ENCODE peak calls at places on chromosome 10, in five cellular contexts. W is testis, Q is ovary, I is SJSA1, P is right lobe of liver. M is an unnamed sample.

GRCh38 chr10:49608166-49608758 is 1.8 kb upstream of the SLC18A3 start:
- DNase-seq in Q (no peak), P (no peak), W (no peak), I (no peak), M (peak)

GRCh38 chr10:31188792-31189406 is 130.1 kb upstream of the ZEB1 start:
- DNase-seq in I (no peak), W (no peak), P (no peak), Q (no peak), M (no peak)

GRCh38 chr10:43292745-43293676 is 26.1 kb upstream of the RASGEF1A start:
- DNase-seq in Q (peak), I (no peak), W (peak), P (peak), M (peak)

GRCh38 chr10:131318791-131319190 is 7.3 kb upstream of the TCERG1L start:
- DNase-seq in Q (no peak), W (no peak), I (no peak), P (no peak), M (no peak)

GRCh38 chr10:19749185-19749729 is 67.0 kb upstream of the PLXDC2 start:
- DNase-seq in I (peak), P (no peak), Q (no peak), W (no peak), M (no peak)

GRCh38 chr10:16809074-16809718 is 8.0 kb downstream of the RSU1 start:
- DNase-seq in Q (no peak), W (peak), P (no peak), I (no peak), M (peak)

GRCh38 chr10:60606343-60607080 is 171.8 kb upstream of the CDK1 start:
- DNase-seq in P (no peak), W (no peak), Q (no peak), I (no peak), M (no peak)

GRCh38 chr10:112874982-112875381 is 75.1 kb upstream of the TCF7L2 start:
- DNase-seq in I (no peak), Q (no peak), P (no peak), W (no peak), M (no peak)

GRCh38 chr10:70602665-70603438 is at the start of gene PRF1:
- DNase-seq in I (no peak), P (no peak), W (no peak), Q (no peak), M (peak)

GRCh38 chr10:87053121-87053520 is 33.0 kb downstream of the FAM25A start:
- DNase-seq in I (no peak), W (peak), Q (no peak), P (peak), M (no peak)

GRCh38 chr10:129078322-129078721 is 388.7 kb upstream of the MGMT start:
- DNase-seq in W (no peak), I (peak), Q (no peak), P (no peak), M (no peak)

GRCh38 chr10:4607681-4608080 is 218.3 kb upstream of the AKR1E2 start:
- DNase-seq in I (no peak), P (no peak), W (no peak), Q (no peak), M (no peak)

GRCh38 chr10:15335500-15335899 is 35.6 kb downstream of the FAM171A1 start:
- DNase-seq in I (no peak), Q (no peak), W (no peak), P (no peak), M (no peak)

GRCh38 chr10:97463363-97464132 is 17.6 kb downstream of the ZDHHC16 start:
- DNase-seq in W (peak), Q (no peak), P (peak), I (no peak), M (peak)

GRCh38 chr10:47176206-47176902 is 123.6 kb upstream of the GDF10 start:
- DNase-seq in P (no peak), W (no peak), I (no peak), Q (no peak), M (peak)

GRCh38 chr10:62618576-62619408 is 185.7 kb upstream of the ADO start:
- DNase-seq in P (no peak), W (no peak), Q (no peak), I (no peak), M (no peak)

GRCh38 chr10:5564537-5565204 is 39.9 kb downstream of the CALML3 start:
- DNase-seq in W (no peak), Q (peak), P (peak), I (no peak), M (peak)

DNA sequence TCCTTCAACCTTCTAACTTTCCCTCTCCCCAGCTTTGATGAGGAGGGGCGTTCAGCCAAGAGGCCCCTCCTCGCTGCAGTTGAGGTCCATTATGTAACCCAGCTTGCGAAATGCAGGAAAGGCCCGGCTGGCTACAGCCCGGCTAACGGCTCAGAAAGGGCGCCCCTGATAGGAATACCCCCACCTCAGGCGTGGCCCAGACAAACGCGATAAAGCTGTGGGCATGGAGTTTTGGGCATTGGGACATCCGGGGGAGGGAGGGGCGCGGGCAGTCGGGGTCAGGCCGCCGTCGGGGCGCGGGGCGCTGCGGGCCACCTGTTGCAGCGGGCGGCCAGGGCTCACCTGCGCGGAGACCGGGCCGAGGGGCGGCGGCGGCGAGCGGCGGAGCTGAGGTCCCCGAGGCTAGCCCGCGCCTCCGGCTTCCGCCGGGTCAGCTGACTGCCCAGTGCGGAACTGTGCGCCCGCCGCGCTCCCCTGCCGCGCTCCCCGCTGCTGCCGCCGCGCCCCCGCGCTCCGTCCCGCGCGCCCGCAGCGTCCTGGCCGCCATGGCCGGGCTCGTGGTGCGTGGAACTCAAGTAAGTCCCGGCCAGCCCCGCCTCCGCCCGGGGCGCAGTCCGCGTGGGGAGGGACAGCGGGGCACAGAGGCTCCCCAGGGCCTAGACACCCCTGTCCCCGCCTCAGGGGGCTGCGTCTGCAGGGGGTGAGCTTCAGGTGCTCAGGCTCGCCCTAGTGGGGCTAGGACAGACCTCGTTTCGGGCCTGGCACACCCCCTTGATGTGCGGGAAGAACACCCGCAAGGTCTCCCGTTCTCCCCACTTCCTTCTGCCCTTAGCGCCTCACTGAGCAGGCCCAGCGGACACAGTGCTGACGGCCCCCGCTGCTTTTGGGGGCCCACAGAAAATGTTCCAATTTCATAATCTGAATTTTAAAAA is at the start of gene LRMDA:
- DNase-seq in Q (peak), P (peak), W (peak), I (no peak), M (peak)
- H3K4me3 ChIP-seq in Q (peak), P (peak), W (peak), I (peak), M (no peak)

GRCh38 chr10:117160567-117160966 is 22.5 kb upstream of the VAX1 start:
- DNase-seq in Q (no peak), P (no peak), W (no peak), I (no peak), M (peak)

GRCh38 chr10:117161386-117162033 is 23.4 kb upstream of the VAX1 start:
- DNase-seq in I (no peak), P (no peak), Q (no peak), W (no peak), M (no peak)

GRCh38 chr10:117163061-117163953 is 25.2 kb upstream of the VAX1 start:
- DNase-seq in Q (no peak), P (no peak), W (no peak), I (no peak), M (peak)

GRCh38 chr10:117163954-117164292 is 25.9 kb upstream of the VAX1 start:
- DNase-seq in P (no peak), I (no peak), Q (no peak), W (no peak), M (no peak)

DNA sequence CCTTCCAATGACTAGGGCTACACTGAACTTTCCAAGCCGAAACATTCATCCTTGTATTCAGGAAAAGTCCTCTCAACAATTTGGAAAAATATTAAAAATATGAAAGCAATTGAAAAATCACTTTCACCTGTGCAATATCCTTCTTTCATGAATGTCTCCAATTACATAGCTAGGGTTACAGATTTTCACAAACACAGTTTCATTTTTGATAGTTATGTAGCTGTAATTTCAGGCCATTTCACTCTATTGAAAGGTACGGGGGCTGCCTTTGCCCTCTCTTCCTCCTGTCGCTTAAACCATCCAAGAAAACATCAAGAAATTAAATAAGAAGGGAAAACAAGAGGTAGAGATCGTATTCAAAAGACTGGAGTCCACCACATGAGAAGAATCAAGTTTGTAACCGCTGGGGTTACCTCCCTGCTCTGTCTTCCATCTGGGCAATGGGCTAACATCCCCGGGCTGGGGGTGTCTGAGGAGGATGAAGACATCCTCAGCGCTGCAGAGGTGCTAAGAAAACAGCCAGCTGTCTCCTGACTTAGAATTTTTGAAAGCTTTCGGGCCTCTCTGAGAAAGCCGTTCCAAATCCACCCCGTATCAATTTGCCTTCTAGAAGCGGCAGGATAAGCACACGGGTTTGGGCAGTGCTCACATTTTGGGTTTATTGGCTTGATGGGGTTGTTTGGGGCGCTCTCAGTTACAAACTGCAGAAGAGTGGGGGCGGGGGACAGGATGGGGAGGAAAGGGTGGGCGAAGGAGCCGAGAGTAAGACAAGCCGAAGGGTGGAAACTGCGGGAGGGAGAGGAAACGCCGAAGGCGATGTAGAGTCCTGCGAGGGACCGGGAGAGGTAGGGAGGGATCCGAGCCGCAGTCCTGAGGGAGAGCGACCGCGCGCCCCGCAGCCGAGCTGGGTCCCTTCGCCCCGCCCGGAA is 24.3 kb upstream of the VAX1 start:
- DNase-seq in W (no peak), I (no peak), P (no peak), Q (no peak), M (no peak)
- H3K4me3 ChIP-seq in W (peak), I (no peak), P (no peak), Q (no peak), M (peak)

GRCh38 chr10:8705415-8705814 is 650.9 kb downstream of the GATA3 start:
- DNase-seq in P (no peak), I (no peak), W (no peak), Q (no peak), M (no peak)
- H3K4me3 ChIP-seq in P (no peak), I (no peak), W (no peak), Q (no peak), M (no peak)

GRCh38 chr10:35642023-35642792 is at the start of gene FZD8:
- DNase-seq in W (peak), I (peak), Q (peak), P (peak), M (peak)

GRCh38 chr10:35641430-35642015 is 573 bp downstream of the FZD8 start:
- DNase-seq in P (peak), Q (no peak), W (no peak), I (no peak), M (no peak)

GRCh38 chr10:35643151-35643975 is 1.3 kb upstream of the FZD8 start:
- DNase-seq in I (peak), W (peak), Q (peak), P (peak), M (peak)

GRCh38 chr10:35643976-35644799 is 2.1 kb upstream of the FZD8 start:
- DNase-seq in Q (peak), P (no peak), W (no peak), I (no peak), M (peak)

GRCh38 chr10:35642793-35643114 is 658 bp upstream of the FZD8 start:
- DNase-seq in I (no peak), W (no peak), P (no peak), Q (no peak), M (no peak)
- H3K4me3 ChIP-seq in I (peak), W (peak), P (peak), Q (peak), M (peak)

GRCh38 chr10:58322072-58322834 is 12.6 kb upstream of the UBE2D1 start:
- DNase-seq in W (no peak), I (no peak), Q (no peak), P (no peak), M (no peak)

GRCh38 chr10:58319599-58319998 is 15.2 kb upstream of the UBE2D1 start:
- DNase-seq in W (no peak), P (no peak), I (no peak), Q (no peak), M (no peak)

GRCh38 chr10:58320351-58321065 is 14.3 kb upstream of the UBE2D1 start:
- DNase-seq in I (no peak), W (no peak), P (no peak), Q (no peak), M (no peak)

GRCh38 chr10:58318346-58318745 is 16.5 kb upstream of the UBE2D1 start:
- DNase-seq in W (no peak), P (no peak), I (no peak), Q (no peak), M (no peak)

GRCh38 chr10:58316874-58317273 is 17.9 kb upstream of the UBE2D1 start:
- DNase-seq in Q (no peak), I (no peak), P (no peak), W (no peak), M (no peak)
- H3K4me3 ChIP-seq in Q (no peak), I (no peak), P (no peak), W (no peak), M (no peak)

GRCh38 chr10:101573885-101574284 is 14.2 kb downstream of the POLL start:
- DNase-seq in Q (no peak), I (no peak), P (no peak), W (no peak), M (peak)
- H3K4me3 ChIP-seq in Q (no peak), I (no peak), P (no peak), W (no peak), M (no peak)

GRCh38 chr10:119750391-119751230 is 24.8 kb downstream of the INPP5F start:
- DNase-seq in I (peak), W (peak), P (peak), Q (peak), M (peak)
- H3K4me3 ChIP-seq in I (no peak), W (no peak), P (no peak), Q (no peak), M (no peak)